ENCODE peak calls at places on chromosomes 16 and 17, in eight cellular contexts. R is progenitor cell of endocrine pancreas; O is CD4-positive, CD25-positive, alpha-beta regulatory T cell; B is AG04450; D is HFF-Myc; J is kidney; T is nephron progenitor cell; H is body of pancreas. A is an unnamed sample.

GRCh38 chr16:8204096-8204495 is 386.2 kb downstream of the TMEM114 start:
- DNase-seq in R (no peak), O (no peak), B (no peak), D (no peak), J (no peak), T (no peak), H (peak), A (no peak)

GRCh38 chr17:78933025-78933958 is 8.1 kb upstream of the TIMP2 start:
- DNase-seq in R (no peak), O (peak), B (peak), D (peak), J (peak), T (no peak), H (peak), A (peak)

GRCh38 chr16:76441391-76441790 is 164.2 kb downstream of the CNTNAP4 start:
- DNase-seq in R (no peak), O (no peak), B (no peak), D (no peak), J (no peak), T (no peak), H (no peak), A (no peak)

GRCh38 chr16:19808061-19808621 is 76.5 kb downstream of the GPRC5B start:
- DNase-seq in R (no peak), O (no peak), B (no peak), D (no peak), J (no peak), T (no peak), H (peak), A (no peak)

GRCh38 chr17:76687278-76688164 is 23.2 kb downstream of the MXRA7 start:
- DNase-seq in R (no peak), O (no peak), B (no peak), D (no peak), J (no peak), T (no peak), H (peak), A (no peak)

GRCh38 chr17:77019955-77020379 is 120.8 kb upstream of the SEC14L1 start:
- DNase-seq in R (no peak), O (no peak), B (no peak), D (no peak), J (no peak), T (no peak), H (no peak), A (no peak)

GRCh38 chr17:59002126-59002525 is 104.6 kb downstream of the TRIM37 start:
- DNase-seq in R (no peak), O (no peak), B (no peak), D (no peak), J (no peak), T (no peak), H (no peak), A (no peak)

GRCh38 chr16:11160676-11161115 is 95.3 kb downstream of the SOCS1 start:
- DNase-seq in R (no peak), O (no peak), B (no peak), D (no peak), J (no peak), T (no peak), H (no peak), A (no peak)

GRCh38 chr17:77318491-77319210 is 177.9 kb downstream of the SEC14L1 start:
- DNase-seq in R (no peak), O (no peak), B (no peak), D (no peak), J (peak), T (no peak), H (no peak), A (no peak)

GRCh38 chr17:58268774-58269556 is 11.8 kb downstream of the MPO start:
- DNase-seq in R (no peak), O (no peak), B (no peak), D (no peak), J (no peak), T (no peak), H (no peak), A (no peak)

GRCh38 chr16:58717994-58718393 is 16.1 kb downstream of the GOT2 start:
- DNase-seq in R (no peak), O (no peak), B (no peak), D (no peak), J (no peak), T (no peak), H (no peak), A (no peak)

GRCh38 chr17:47621293-47622178 is 28.2 kb upstream of the KPNB1 start:
- DNase-seq in R (no peak), O (no peak), B (peak), D (peak), J (peak), T (peak), H (no peak), A (peak)

GRCh38 chr16:77660311-77660710 is 62.0 kb upstream of the NUDT7 start:
- DNase-seq in R (no peak), O (no peak), B (peak), D (no peak), J (no peak), T (no peak), H (no peak), A (peak)

GRCh38 chr17:2071024-2071385 is 16.1 kb downstream of the HIC1 start:
- DNase-seq in R (no peak), O (no peak), B (no peak), D (no peak), J (no peak), T (no peak), H (no peak), A (no peak)

GRCh38 chr16:47716571-47716970 is 255.4 kb downstream of the PHKB start:
- DNase-seq in R (no peak), O (no peak), B (no peak), D (no peak), J (no peak), T (no peak), H (no peak), A (no peak)

GRCh38 chr17:69916761-69917160 is 158.3 kb upstream of the KCNJ16 start:
- DNase-seq in R (no peak), O (no peak), B (no peak), D (no peak), J (no peak), T (no peak), H (no peak), A (no peak)

GRCh38 chr16:31354394-31355291 is at the start of gene ITGAX:
- DNase-seq in R (no peak), O (no peak), B (no peak), D (peak), J (peak), T (no peak), H (peak), A (no peak)

GRCh38 chr16:55057866-55058265 is 127.2 kb downstream of the IRX5 start:
- DNase-seq in R (no peak), O (no peak), B (no peak), D (no peak), J (no peak), T (no peak), H (no peak), A (no peak)

GRCh38 chr17:33686171-33686570 is 393.1 kb upstream of the ASIC2 start:
- DNase-seq in R (peak), O (no peak), B (no peak), D (no peak), J (no peak), T (peak), H (no peak), A (no peak)

GRCh38 chr16:11666108-11667055 is 1.9 kb upstream of the SNN start:
- DNase-seq in R (no peak), O (no peak), B (no peak), D (no peak), J (peak), T (no peak), H (no peak), A (no peak)

GRCh38 chr16:77499373-77500285 is 64.8 kb upstream of the ADAMTS18 start:
- DNase-seq in R (no peak), O (no peak), B (no peak), D (no peak), J (no peak), T (peak), H (no peak), A (peak)

GRCh38 chr17:69597898-69598692 is 183.6 kb downstream of the MAP2K6 start:
- DNase-seq in R (no peak), O (no peak), B (no peak), D (no peak), J (no peak), T (no peak), H (no peak), A (no peak)

GRCh38 chr17:61318684-61319098 is 81.0 kb upstream of the TBX2 start:
- DNase-seq in R (no peak), O (no peak), B (no peak), D (no peak), J (no peak), T (no peak), H (no peak), A (no peak)

GRCh38 chr16:450385-450784 is 24.9 kb downstream of the RAB11FIP3 start:
- DNase-seq in R (no peak), O (no peak), B (no peak), D (no peak), J (no peak), T (no peak), H (no peak), A (no peak)

GRCh38 chr17:64148699-64149098 is 18.8 kb upstream of the ERN1 start:
- DNase-seq in R (no peak), O (no peak), B (no peak), D (no peak), J (no peak), T (no peak), H (peak), A (no peak)

GRCh38 chr17:75482098-75482943 is 25.9 kb downstream of the TMEM94 start:
- DNase-seq in R (no peak), O (no peak), B (no peak), D (no peak), J (no peak), T (no peak), H (peak), A (no peak)

GRCh38 chr16:27701381-27701780 is 151.4 kb downstream of the KATNIP start:
- DNase-seq in R (no peak), O (no peak), B (no peak), D (no peak), J (peak), T (no peak), H (no peak), A (no peak)

GRCh38 chr17:36743130-36743529 is 141.7 kb downstream of the MRM1 start:
- DNase-seq in R (no peak), O (no peak), B (no peak), D (no peak), J (no peak), T (no peak), H (no peak), A (no peak)

GRCh38 chr16:84040823-84041391 is 1.7 kb downstream of the SLC38A8 start:
- DNase-seq in R (no peak), O (no peak), B (no peak), D (peak), J (peak), T (no peak), H (no peak), A (no peak)

GRCh38 chr17:72121164-72122001 is 563 bp downstream of the SOX9 start:
- DNase-seq in R (peak), O (no peak), B (no peak), D (no peak), J (peak), T (peak), H (peak), A (no peak)

A was measured in astrocyte of the cerebellum.